ENCODE peak calls at places on chromosomes 12 and 14, in five cellular contexts. V is WERI-Rb-1, G is adrenal gland, F is thoracic aorta, M is endothelial cell of umbilical vein. L is an unnamed sample. For H3K9me3, the result is how much of the 10 kb centered on the place peaks cover.

GRCh38 chr14:56131004-56131864 is 13.0 kb downstream of the PELI2 start:
- DNase-seq in V (no peak), G (no peak), F (no peak), M (no peak), L (peak)

GRCh38 chr14:74620497-74620921 is 8.5 kb upstream of the LTBP2 start:
- DNase-seq in V (no peak), G (no peak), F (no peak), M (peak), L (no peak)

GRCh38 chr12:122203301-122203967 is at the start of gene B3GNT4:
- DNase-seq in V (peak), G (peak), F (no peak), M (peak), L (peak)

GRCh38 chr14:56811596-56812363 is 1.5 kb upstream of the OTX2 start:
- DNase-seq in V (peak), G (no peak), F (no peak), M (no peak), L (no peak)

GRCh38 chr12:9590441-9590840 is 17.3 kb downstream of the KLRB1 start:
- DNase-seq in V (no peak), G (no peak), F (no peak), M (no peak), L (no peak)

GRCh38 chr14:95155044-95155443 is 2.3 kb downstream of the DICER1 start:
- DNase-seq in V (no peak), G (no peak), F (no peak), M (no peak), L (no peak)

GRCh38 chr12:62640910-62641448 is 174.4 kb downstream of the MON2 start:
- DNase-seq in V (no peak), G (no peak), F (no peak), M (peak), L (no peak)

GRCh38 chr12:121590476-121591143 is 9.8 kb upstream of the KDM2B start:
- DNase-seq in V (no peak), G (no peak), F (no peak), M (no peak), L (no peak)

GRCh38 chr14:103734081-103734888 is 18.7 kb downstream of the ZFYVE21 start:
- DNase-seq in V (no peak), G (no peak), F (no peak), M (no peak), L (no peak)

GRCh38 chr12:26266881-26267280 is 71.5 kb downstream of the SSPN start:
- DNase-seq in V (no peak), G (no peak), F (no peak), M (no peak), L (no peak)

GRCh38 chr12:38384816-38385491 is 68.4 kb downstream of the ALG10B start:
- DNase-seq in V (peak), G (no peak), F (no peak), M (no peak), L (no peak)

GRCh38 chr12:42326466-42327226 is 679 bp downstream of the PPHLN1 start:
- DNase-seq in V (no peak), G (no peak), F (no peak), M (peak), L (no peak)

GRCh38 chr12:85280138-85280983 is at the start of gene ALX1:
- DNase-seq in V (peak), G (no peak), F (no peak), M (peak), L (no peak)

DNA sequence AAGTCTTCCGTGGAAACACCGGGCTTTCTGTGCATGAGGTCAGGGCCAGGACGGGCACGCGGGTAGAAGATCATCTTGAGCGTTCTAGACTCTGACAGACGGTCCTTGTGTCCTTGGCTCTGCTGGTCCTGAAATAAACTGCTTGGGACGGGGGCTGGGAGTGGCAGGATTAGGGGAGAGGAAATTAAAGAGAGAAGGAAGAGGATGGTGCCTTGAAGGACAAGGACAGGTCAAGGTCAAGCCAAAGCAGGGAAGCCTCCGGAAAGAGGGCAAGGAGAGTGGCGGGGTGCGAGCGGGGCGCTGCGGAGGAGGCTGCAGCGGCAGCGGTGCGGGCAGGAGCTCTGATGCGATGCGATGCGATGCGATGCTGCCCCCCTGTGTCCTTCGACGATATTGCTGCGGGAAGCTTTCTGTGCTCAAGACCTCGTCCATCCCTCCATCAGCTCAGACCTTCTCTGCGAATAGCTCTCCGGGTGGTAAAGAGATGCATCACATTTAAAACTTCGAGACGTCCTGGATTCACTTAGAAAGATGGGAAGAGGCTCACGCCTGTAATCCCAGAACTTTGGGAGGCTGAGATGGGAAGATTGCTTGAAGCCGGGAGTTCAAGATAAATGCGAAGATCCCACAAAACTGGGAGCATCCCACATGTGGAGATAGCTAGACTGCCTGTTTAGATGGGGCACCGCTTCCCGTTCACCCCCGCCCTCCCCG is 110.1 kb upstream of the TMEM132D start:
- DNase-seq in V (peak), G (peak), F (no peak), M (no peak), L (peak)
- TF ChIP-seq CTCF in V (peak), G (peak), F (peak), M (peak), L (peak)

DNA sequence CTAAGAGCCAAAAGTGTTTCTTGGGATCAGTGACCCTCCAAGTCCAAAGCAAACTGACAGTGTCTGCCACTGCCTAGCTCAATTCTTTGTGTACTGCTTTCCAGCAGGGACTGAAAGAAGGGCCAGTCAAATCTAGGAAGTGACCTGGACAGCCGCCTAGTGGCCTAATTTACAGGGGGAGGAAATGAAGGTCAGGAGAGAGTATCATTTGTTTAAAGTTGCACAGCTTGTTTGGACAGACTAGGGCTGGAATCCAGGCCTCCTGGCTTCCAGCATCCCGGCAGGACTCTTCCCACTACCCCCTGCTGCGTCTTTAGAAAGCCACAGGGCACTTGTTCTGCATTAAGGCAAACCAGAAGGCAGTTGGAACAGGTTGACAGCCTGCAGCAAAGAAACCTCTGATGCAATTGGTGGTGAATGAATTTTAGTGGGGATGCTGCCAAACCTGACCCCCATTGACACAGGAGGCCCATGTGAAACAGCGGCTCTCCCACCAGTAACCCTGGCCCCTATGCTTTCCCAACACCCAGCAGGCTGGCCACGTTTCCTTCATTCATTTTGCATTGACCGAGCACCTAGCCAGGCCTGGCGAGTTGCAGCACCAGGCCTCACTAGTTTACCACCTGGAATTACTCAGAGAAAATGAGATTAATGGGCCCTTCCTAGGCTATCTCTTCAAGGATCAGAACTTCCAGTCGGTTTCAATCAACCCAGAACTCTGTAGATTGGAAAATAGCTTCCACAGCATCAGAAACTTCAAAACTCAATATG is 28.2 kb downstream of the GALNT16 start:
- DNase-seq in V (peak), G (peak), F (no peak), M (peak), L (peak)
- H3K9me3 ChIP-seq in V (under half), G (under half), F (under half), M (under half), L (under half)

GRCh38 chr14:24310666-24311604 is at the start of gene LTB4R:
- DNase-seq in V (no peak), G (peak), F (no peak), M (peak), L (peak)
- TF ChIP-seq CTCF in V (no peak), G (peak), F (peak), M (peak), L (peak)

DNA sequence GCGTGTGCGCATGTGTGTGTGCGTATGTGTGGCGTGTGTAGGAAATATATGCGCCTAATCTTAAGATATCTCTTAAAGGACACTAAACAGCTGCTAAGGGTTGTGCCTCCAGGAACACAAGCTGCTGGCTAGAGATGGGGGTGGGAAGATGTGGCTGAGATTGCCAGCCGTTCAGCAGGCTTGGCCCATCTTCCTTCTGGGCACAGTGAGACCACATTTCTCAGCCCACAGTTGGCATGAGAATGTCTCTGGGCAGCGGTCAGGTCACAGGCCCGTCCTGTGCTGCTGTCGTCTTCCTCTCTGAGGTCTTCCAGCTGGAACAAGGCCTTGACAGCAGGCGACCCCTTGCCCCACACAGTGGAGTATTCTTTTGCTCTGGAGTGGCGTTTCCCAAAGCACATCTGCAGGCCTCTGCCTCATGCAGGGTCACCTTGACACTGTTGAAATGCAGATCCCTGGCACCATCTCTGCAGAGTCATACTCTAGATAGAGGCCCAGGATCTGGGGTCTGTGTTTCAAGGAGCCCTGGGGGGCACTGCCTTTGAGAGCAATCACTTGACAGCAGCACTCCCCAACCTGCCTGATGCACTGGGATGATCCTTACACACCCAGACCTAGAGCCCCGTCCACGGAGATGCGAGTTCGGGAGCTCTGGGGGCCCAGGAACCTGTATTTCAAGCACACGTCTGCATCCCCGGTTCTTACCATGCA is 335.5 kb upstream of the SFSWAP start:
- DNase-seq in V (no peak), G (no peak), F (no peak), M (no peak), L (no peak)
- H3K9me3 ChIP-seq in V (under half), G (under half), F (under half), M (under half), L (under half)

DNA sequence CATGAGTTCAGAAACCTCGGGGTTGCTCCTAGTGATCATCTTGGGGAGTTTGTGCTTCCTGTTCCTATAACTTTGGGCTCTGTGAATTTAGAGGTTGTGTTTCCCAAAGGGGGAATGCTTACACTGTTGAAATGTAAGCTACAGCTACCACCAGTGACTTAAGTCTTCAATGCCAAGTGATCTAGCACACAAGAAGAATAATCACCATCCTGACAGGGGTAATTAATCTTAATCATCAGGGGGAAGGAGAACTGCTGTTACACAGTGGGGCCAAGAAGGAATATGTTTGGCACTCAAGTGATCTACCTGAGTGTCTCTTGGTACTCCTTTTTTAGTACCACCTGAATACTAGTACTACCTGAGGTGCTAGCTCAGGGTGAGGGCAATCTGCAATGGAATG is 34.9 kb upstream of the RNU6-7 start:
- DNase-seq in V (no peak), G (no peak), F (no peak), M (no peak), L (no peak)
- TF ChIP-seq CTCF in V (no peak), G (no peak), F (no peak), M (no peak), L (no peak)

DNA sequence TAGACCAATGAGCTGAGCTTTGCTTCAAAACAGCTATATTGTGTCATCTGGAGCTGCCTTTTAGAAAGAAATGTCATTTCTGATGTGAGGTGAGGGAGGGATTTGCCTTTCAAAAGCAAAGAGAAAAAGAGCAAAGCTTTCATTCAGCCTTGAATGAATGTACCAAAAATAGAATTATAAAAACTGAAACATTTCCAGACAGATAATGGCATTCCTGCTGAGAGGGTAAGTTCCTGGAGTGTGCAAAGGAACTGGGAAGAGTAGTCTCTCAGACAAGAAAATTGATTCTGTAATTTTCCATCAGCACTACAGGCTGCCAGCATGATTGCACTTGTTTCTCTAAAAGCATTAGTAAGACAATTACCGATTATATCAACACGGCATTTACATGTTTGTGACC is 710.1 kb downstream of the LRFN5 start:
- DNase-seq in V (no peak), G (no peak), F (no peak), M (no peak), L (no peak)
- H3K9me3 ChIP-seq in V (under half), G (under half), F (under half), M (under half), L (under half)

DNA sequence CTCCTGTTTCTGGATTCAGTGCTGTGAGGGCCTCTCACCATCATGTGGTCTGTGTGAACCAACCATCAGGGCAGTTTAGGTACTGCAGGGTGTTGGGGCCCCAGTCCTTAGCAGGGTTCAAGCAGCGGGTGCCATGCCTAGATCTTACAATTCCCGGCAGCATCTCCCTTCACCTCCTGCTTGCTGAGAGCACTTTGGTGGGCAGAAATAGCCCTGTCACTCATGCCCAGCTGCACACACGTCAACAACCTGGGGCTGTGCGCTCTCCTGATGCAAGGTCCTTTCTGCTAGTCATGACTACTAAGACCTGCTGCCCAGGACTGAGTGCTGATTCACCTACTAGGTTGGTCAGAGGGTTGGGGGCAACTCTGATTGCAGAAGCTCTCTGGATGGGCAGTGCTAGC is 72.1 kb downstream of the NINJ2 start:
- DNase-seq in V (no peak), G (no peak), F (no peak), M (no peak), L (no peak)
- TF ChIP-seq CTCF in V (no peak), G (peak), F (peak), M (no peak), L (peak)